ENCODE peak calls at places on chromosomes 2 and 18, in seven cellular contexts. P is sciatic nerve; J is activated naive CD4-positive, alpha-beta T cell treated with anti-CD3 and anti-CD28 coated beads, Interleukin-2, amount 10 ng/mL, durations not matched to agents 7 days and 5 days; H is transverse colon; N is HL-60; G is activated B cell treated with CpG ODN at 0.5 μM for 24 hours; M is pons. O is an unnamed sample.

GRCh38 chr2:96942907-96943632 is 43.3 kb downstream of the FAM178B start:
- DNase-seq in P (no peak), J (no peak), H (no peak), N (no peak), G (no peak), M (no peak), O (no peak)

GRCh38 chr2:37635359-37636208 is 35.9 kb downstream of the CDC42EP3 start:
- DNase-seq in P (no peak), J (peak; percentile 70), H (peak; percentile 28), N (peak; percentile 95), G (peak; percentile 44), M (peak; percentile 85), O (peak; percentile 84)

GRCh38 chr2:20430461-20431302 is 16.2 kb upstream of the RHOB start:
- DNase-seq in P (peak; percentile 8), J (no peak), H (peak; percentile 6), N (no peak), G (no peak), M (no peak), O (no peak)

GRCh38 chr2:29504746-29505145 is 389.5 kb downstream of the CLIP4 start:
- DNase-seq in P (no peak), J (no peak), H (no peak), N (no peak), G (no peak), M (no peak), O (no peak)

GRCh38 chr2:121210691-121211090 is 74.3 kb downstream of the TFCP2L1 start:
- DNase-seq in P (no peak), J (no peak), H (peak; percentile 82), N (no peak), G (no peak), M (no peak), O (no peak)

GRCh38 chr18:38330573-38330972 is 765.0 kb upstream of the CELF4 start:
- DNase-seq in P (no peak), J (no peak), H (no peak), N (no peak), G (no peak), M (no peak), O (no peak)

GRCh38 chr2:64177315-64177714 is 33.1 kb upstream of the PELI1 start:
- DNase-seq in P (no peak), J (no peak), H (no peak), N (no peak), G (no peak), M (no peak), O (no peak)

GRCh38 chr18:29737620-29738019 is 1304.9 kb downstream of the DSC3 start:
- DNase-seq in P (no peak), J (no peak), H (no peak), N (no peak), G (no peak), M (no peak), O (no peak)

GRCh38 chr2:201152517-201152916 is 30.4 kb upstream of the CASP10 start:
- DNase-seq in P (no peak), J (no peak), H (no peak), N (no peak), G (no peak), M (no peak), O (no peak)

GRCh38 chr2:237662671-237663093 is 35.3 kb downstream of the LRRFIP1 start:
- DNase-seq in P (peak; percentile 93), J (peak; percentile 55), H (peak; percentile 94), N (peak; percentile 71), G (no peak), M (peak; percentile 40), O (no peak)

GRCh38 chr2:96321230-96322103 is 3.6 kb upstream of the ITPRIPL1 start:
- DNase-seq in P (no peak), J (peak; percentile 94), H (peak; percentile 71), N (peak; percentile 72), G (peak; percentile 73), M (no peak), O (peak; percentile 64)

GRCh38 chr2:235773188-235773928 is 279.5 kb downstream of the AGAP1 start:
- DNase-seq in P (no peak), J (no peak), H (no peak), N (no peak), G (no peak), M (no peak), O (no peak)

GRCh38 chr2:226641008-226641407 is 158.6 kb downstream of the IRS1 start:
- DNase-seq in P (no peak), J (no peak), H (no peak), N (no peak), G (no peak), M (no peak), O (no peak)

GRCh38 chr2:228268756-228269155 is 87.3 kb upstream of the SPHKAP start:
- DNase-seq in P (no peak), J (no peak), H (no peak), N (no peak), G (no peak), M (no peak), O (no peak)

GRCh38 chr2:191864623-191865521 is 18.0 kb upstream of the CAVIN2 start:
- DNase-seq in P (no peak), J (no peak), H (no peak), N (no peak), G (no peak), M (no peak), O (no peak)

GRCh38 chr2:41853427-41854191 is 194.2 kb upstream of the PKDCC start:
- DNase-seq in P (peak; percentile 77), J (peak; percentile 34), H (peak; percentile 51), N (no peak), G (no peak), M (peak; percentile 71), O (no peak)

GRCh38 chr2:70890469-70891065 is 45.1 kb upstream of the ATP6V1B1 start:
- DNase-seq in P (no peak), J (no peak), H (no peak), N (no peak), G (no peak), M (no peak), O (no peak)

GRCh38 chr18:55376387-55376786 is 211.6 kb downstream of the TCF4 start:
- DNase-seq in P (no peak), J (no peak), H (no peak), N (no peak), G (no peak), M (peak; percentile 30), O (no peak)

O was measured in GDM1.